ENCODE peak calls at places on chromosomes 6 and 20, in seven cellular contexts. G is cardiac muscle cell; I is naive thymus-derived CD4-positive, alpha-beta T cell; C is mammary epithelial cell; A is HCT116; R is astrocyte; F is HL-60. Y is an unnamed sample. For H3K27me3, the result is how much of the 10 kb centered on the place peaks cover.

GRCh38 chr20:44211177-44212039 is 837 bp upstream of the OSER1 start:
- DNase-seq in A (no peak), I (peak), F (no peak), G (no peak), R (no peak), C (peak), Y (no peak)

GRCh38 chr20:19828233-19828632 is 70.2 kb downstream of the RIN2 start:
- DNase-seq in A (peak), G (peak), I (no peak), F (peak), C (peak), R (peak), Y (no peak)

GRCh38 chr6:147213772-147214171 is 9.6 kb downstream of the STXBP5 start:
- DNase-seq in I (no peak), A (no peak), C (no peak), G (no peak), R (no peak), F (no peak), Y (no peak)

GRCh38 chr6:401994-402640 is 10.6 kb downstream of the IRF4 start:
- DNase-seq in G (no peak), R (no peak), I (no peak), A (no peak), C (no peak), F (no peak), Y (no peak)

GRCh38 chr20:48159156-48159971 is 374.1 kb upstream of the SULF2 start:
- DNase-seq in A (no peak), F (no peak), C (peak), R (no peak), G (no peak), I (no peak), Y (no peak)

GRCh38 chr20:20799913-20800312 is 87.5 kb upstream of the RALGAPA2 start:
- DNase-seq in G (no peak), C (no peak), R (no peak), A (no peak), I (no peak), F (no peak), Y (no peak)

GRCh38 chr20:8812818-8813217 is 256.1 kb upstream of the PLCB4 start:
- DNase-seq in I (no peak), R (no peak), G (no peak), F (no peak), C (no peak), A (no peak), Y (no peak)

GRCh38 chr6:131831392-131831791 is 23.6 kb downstream of the ENPP1 start:
- DNase-seq in G (no peak), I (no peak), C (no peak), A (no peak), F (no peak), R (peak), Y (no peak)

GRCh38 chr6:105138141-105138540 is 41.7 kb downstream of the POPDC3 start:
- DNase-seq in I (no peak), A (no peak), R (no peak), C (no peak), G (no peak), F (no peak), Y (no peak)

GRCh38 chr6:105137388-105137787 is 42.4 kb downstream of the POPDC3 start:
- DNase-seq in I (no peak), R (no peak), A (no peak), F (no peak), C (peak), G (peak), Y (no peak)

GRCh38 chr6:105135907-105136432 is 43.8 kb downstream of the POPDC3 start:
- DNase-seq in C (peak), R (peak), F (no peak), I (no peak), G (no peak), A (no peak), Y (no peak)

GRCh38 chr6:105135056-105135455 is 44.8 kb downstream of the POPDC3 start:
- DNase-seq in F (no peak), R (peak), C (peak), G (peak), I (no peak), A (no peak), Y (peak)

DNA sequence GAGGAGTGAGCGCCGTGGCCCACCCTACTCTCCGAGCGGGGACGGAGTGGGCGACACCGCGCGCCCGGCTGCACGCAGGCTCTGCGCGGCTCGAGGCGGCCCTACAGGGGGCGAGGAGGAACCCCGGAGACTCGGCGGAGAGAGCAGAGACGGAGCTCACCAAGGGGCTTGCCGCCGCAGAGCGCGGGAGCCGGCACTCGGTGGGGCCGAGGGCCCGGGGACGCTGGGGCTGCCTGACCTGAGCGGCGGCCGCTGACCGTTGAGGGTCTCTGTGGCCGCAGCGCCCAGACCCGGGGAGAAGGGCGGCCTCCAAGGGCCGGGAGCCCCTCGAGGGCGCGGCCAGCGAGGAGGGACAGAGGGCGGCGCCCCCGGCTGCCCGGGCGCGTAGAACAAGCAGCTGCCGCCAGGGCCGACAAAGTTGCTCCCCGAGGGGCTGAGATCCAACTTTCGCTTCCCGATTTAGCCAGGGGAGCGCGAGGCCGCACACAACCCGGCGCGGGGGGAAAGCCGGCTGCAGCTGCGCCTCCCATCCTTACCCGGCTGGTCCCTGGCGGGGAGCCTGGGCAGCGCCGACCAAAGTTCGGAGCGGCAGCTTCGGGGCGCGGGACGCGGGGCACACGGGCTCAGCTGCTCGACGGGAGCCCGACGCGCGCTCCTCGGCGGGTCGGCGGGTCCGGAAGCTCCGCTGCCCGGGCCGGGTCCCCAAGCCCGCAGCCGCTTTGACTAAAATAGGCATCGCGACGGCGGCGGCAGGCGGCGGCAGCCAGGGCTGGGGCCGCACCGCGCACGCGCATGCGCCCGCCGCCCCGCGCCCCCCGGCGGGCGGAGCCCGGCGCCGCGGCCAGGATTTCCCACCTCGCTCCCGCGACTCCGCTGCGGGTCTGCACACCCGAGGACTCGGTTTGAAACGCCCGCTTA is 43.1 kb downstream of the POPDC3 start:
- DNase-seq in G (peak), F (no peak), C (peak), R (peak), A (no peak), I (no peak), Y (peak)
- H3K27me3 ChIP-seq in G (under half), F (under half), C (under half), R (under half), A (under half), I (under half), Y (under half)

DNA sequence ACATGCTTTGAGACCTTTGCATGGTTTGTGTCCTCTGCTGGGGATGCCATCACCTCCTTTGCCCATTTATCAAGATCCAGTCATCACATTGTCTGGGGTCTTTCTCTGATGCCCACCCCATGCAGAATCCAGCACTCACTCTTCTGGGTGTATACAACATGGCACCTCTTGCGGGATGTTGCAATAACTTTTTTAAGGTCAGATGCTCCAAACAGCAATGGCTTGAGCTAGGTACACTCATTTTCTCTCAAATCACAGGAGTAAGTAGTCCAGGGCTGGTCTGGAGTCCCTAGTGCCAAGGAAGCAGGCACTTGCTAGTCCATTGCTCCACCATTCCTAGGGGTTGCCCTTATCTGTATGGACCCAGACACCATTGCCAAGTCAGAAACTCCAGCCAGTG is 196.6 kb upstream of the KCNG1 start:
- DNase-seq in C (no peak), R (no peak), A (no peak), I (no peak), G (no peak), F (no peak), Y (no peak)
- H3K27me3 ChIP-seq in C (under half), R (under half), A (under half), I (under half), G (under half), F (under half), Y (under half)

GRCh38 chr20:24720957-24721356 is 228.1 kb upstream of the CST7 start:
- DNase-seq in I (no peak), R (no peak), G (no peak), A (no peak), F (no peak), C (no peak), Y (no peak)
- H3K27me3 ChIP-seq in I (under half), R (under half), G (under half), A (half or more), F (under half), C (under half), Y (under half)

GRCh38 chr20:1333462-1334369 is 4.8 kb upstream of the SDCBP2 start:
- DNase-seq in C (no peak), G (no peak), I (no peak), A (no peak), R (no peak), F (no peak), Y (no peak)

GRCh38 chr20:1331801-1332453 is 3.0 kb upstream of the SDCBP2 start:
- DNase-seq in R (no peak), I (no peak), C (no peak), G (no peak), A (no peak), F (no peak), Y (no peak)

GRCh38 chr20:1334370-1334731 is 5.4 kb upstream of the SDCBP2 start:
- DNase-seq in R (no peak), G (no peak), F (no peak), C (no peak), A (no peak), I (no peak), Y (no peak)

GRCh38 chr20:1331101-1331500 is 2.2 kb upstream of the SDCBP2 start:
- DNase-seq in A (no peak), I (no peak), F (no peak), G (no peak), R (no peak), C (no peak), Y (peak)

DNA sequence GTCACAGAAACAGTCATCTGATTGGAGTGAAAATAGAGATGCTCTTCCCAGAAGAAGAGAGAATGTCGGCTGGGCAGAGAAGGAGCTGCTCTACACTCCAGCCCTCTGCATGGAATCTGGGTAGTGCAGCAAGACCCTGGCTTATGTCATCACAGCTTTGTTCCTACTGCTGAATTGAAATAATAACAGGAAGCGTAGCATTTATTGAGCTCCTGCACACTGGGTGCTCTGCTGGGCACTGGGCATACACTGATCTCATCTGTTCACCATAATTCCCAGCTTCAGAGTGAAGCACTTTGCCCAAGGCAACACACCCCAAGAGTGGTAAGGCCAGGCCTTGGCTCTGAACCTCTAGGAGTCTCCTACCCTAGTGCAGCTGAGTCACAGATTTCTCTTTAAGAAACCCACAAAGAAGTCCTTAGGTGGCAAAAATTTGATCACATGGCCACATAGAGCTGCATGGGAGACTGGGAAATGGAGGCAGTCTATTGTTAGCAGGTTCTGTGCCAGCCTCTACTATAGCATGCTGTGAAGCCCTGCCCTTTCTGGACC is 3.9 kb upstream of the SDCBP2 start:
- DNase-seq in G (no peak), F (no peak), A (no peak), I (no peak), R (no peak), C (no peak), Y (no peak)
- H3K27me3 ChIP-seq in G (under half), F (under half), A (under half), I (under half), R (under half), C (under half), Y (under half)

GRCh38 chr6:104684911-104685415 is 174.8 kb downstream of the HACE1 start:
- DNase-seq in G (no peak), R (no peak), C (no peak), A (no peak), I (no peak), F (no peak), Y (no peak)
- H3K27me3 ChIP-seq in G (under half), R (under half), C (under half), A (under half), I (under half), F (under half), Y (under half)

DNA sequence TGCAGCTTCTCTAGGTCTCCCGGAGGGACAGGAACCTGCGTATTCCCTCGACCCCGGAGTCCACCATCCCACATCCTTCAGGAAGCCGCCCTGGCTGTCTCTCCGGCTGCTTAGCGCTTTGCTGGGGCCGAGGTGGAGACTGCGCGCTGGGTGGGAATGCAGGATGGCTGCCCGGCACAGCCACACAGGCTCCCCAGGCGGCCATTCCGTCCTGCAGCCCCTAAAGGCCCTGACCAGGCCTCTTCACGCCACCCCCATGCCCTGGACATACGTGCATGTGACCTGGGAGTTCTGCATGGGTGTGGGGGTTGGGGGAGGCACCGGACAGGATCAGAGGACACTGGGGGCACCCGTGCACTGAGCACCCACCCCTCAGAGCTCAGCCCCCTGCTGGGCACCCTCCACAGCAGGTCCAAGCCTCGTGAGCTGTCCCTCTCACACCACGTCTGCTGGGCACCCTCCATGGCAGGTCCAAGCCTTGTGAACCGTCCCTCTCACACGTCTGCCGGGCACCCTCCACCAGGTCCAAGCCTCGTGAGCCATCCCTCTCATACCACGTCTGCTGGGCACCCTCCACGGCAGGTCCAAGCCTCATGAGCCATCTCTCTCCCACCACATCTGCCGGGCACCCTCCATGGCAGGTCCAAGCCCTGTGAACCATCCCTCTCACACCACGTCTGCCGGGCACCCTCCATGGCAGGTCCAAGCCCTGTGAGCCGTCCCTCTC is 40.4 kb upstream of the CHRNA4 start:
- DNase-seq in G (no peak), C (no peak), R (no peak), F (no peak), A (no peak), I (no peak), Y (no peak)
- H3K27me3 ChIP-seq in G (under half), C (under half), R (under half), F (under half), A (under half), I (under half), Y (under half)

DNA sequence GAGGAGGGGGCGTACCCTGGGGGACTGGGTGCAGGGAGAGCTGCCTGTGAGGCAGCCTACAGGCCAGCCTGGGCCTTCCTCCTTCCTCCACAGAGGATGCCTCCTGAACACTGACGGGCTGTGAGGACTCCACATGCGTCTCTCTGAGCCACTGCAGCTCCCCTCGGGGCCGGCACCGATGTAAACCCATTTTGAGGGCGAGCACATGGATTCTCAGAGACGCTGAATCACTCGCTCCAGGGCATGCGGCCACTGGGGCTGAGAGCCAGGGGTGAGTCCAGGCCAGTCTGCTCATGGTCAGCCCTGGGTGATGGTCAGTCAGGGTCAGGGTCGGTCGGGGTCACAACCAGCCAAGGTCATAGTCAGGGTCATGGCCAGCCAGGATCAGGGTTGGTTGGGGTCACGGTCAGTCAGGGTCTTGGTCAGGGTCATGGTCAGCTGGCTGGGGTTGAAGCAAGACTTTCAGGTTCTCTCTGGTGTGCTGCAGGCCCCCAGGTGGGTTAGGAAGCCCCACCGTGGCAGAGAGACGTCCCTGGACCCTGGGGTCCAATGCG is 14.7 kb upstream of the RBBP8NL start:
- DNase-seq in C (no peak), G (no peak), I (no peak), A (no peak), R (no peak), F (no peak), Y (no peak)
- H3K27me3 ChIP-seq in C (under half), G (under half), I (under half), A (under half), R (under half), F (under half), Y (under half)

GRCh38 chr6:38166411-38167240 is 347.1 kb downstream of the ZFAND3 start:
- DNase-seq in R (no peak), G (no peak), F (no peak), A (no peak), C (no peak), I (no peak), Y (no peak)
- H3K27me3 ChIP-seq in R (under half), G (under half), F (under half), A (under half), C (under half), I (under half), Y (under half)